ENCODE peak calls at places on chromosome 22, in six cellular contexts. One of them, this sample, is unnamed.

GRCh38 chr22:42927966-42928365 is 70.9 kb upstream of the ARFGAP3 start:
- DNase-seq in EL: no peak
- DNase-seq in activated CD4-positive, alpha-beta T cell treated with anti-CD3 and anti-CD28 coated beads, Interleukin-2, amount 10 ng/mL, durations not matched to agents 7 days and 5 days: no peak
- DNase-seq in choroid plexus epithelial cell: no peak
- DNase-seq in ACHN: no peak
- DNase-seq in PC-3: no peak
- DNase-seq in this sample: no peak

GRCh38 chr22:37776639-37777005 is 31.1 kb upstream of the GCAT start:
- DNase-seq in PC-3: no peak
- DNase-seq in activated CD4-positive, alpha-beta T cell treated with anti-CD3 and anti-CD28 coated beads, Interleukin-2, amount 10 ng/mL, durations not matched to agents 7 days and 5 days: no peak
- DNase-seq in EL: no peak
- DNase-seq in ACHN: no peak
- DNase-seq in choroid plexus epithelial cell: no peak
- DNase-seq in this sample: no peak

GRCh38 chr22:43823353-43823908 is 11.3 kb upstream of the EFCAB6 start:
- DNase-seq in ACHN: peak
- DNase-seq in EL: no peak
- DNase-seq in PC-3: peak
- DNase-seq in activated CD4-positive, alpha-beta T cell treated with anti-CD3 and anti-CD28 coated beads, Interleukin-2, amount 10 ng/mL, durations not matched to agents 7 days and 5 days: no peak
- DNase-seq in choroid plexus epithelial cell: no peak
- DNase-seq in this sample: peak

GRCh38 chr22:44080936-44081853 is 57.1 kb downstream of the PARVB start:
- DNase-seq in PC-3: peak
- DNase-seq in choroid plexus epithelial cell: peak
- DNase-seq in EL: peak
- DNase-seq in activated CD4-positive, alpha-beta T cell treated with anti-CD3 and anti-CD28 coated beads, Interleukin-2, amount 10 ng/mL, durations not matched to agents 7 days and 5 days: peak
- DNase-seq in ACHN: peak
- DNase-seq in this sample: peak

GRCh38 chr22:39967103-39967829 is 7.1 kb downstream of the TMA7B start:
- DNase-seq in activated CD4-positive, alpha-beta T cell treated with anti-CD3 and anti-CD28 coated beads, Interleukin-2, amount 10 ng/mL, durations not matched to agents 7 days and 5 days: no peak
- DNase-seq in PC-3: peak
- DNase-seq in choroid plexus epithelial cell: peak
- DNase-seq in EL: peak
- DNase-seq in ACHN: no peak
- DNase-seq in this sample: peak

GRCh38 chr22:46073683-46074504 is 76.4 kb upstream of the PPARA start:
- DNase-seq in PC-3: no peak
- DNase-seq in choroid plexus epithelial cell: peak
- DNase-seq in ACHN: no peak
- DNase-seq in activated CD4-positive, alpha-beta T cell treated with anti-CD3 and anti-CD28 coated beads, Interleukin-2, amount 10 ng/mL, durations not matched to agents 7 days and 5 days: no peak
- DNase-seq in EL: peak
- DNase-seq in this sample: peak

GRCh38 chr22:26401726-26402125 is 27.3 kb upstream of the ASPHD2 start:
- DNase-seq in choroid plexus epithelial cell: no peak
- DNase-seq in PC-3: no peak
- DNase-seq in activated CD4-positive, alpha-beta T cell treated with anti-CD3 and anti-CD28 coated beads, Interleukin-2, amount 10 ng/mL, durations not matched to agents 7 days and 5 days: no peak
- DNase-seq in ACHN: no peak
- DNase-seq in EL: peak
- DNase-seq in this sample: no peak

GRCh38 chr22:44347098-44347497 is 34.3 kb upstream of the SHISAL1 start:
- DNase-seq in activated CD4-positive, alpha-beta T cell treated with anti-CD3 and anti-CD28 coated beads, Interleukin-2, amount 10 ng/mL, durations not matched to agents 7 days and 5 days: no peak
- DNase-seq in choroid plexus epithelial cell: peak
- DNase-seq in ACHN: no peak
- DNase-seq in EL: peak
- DNase-seq in PC-3: no peak
- DNase-seq in this sample: no peak

GRCh38 chr22:42321908-42322561 is 51.6 kb upstream of the TCF20 start:
- DNase-seq in activated CD4-positive, alpha-beta T cell treated with anti-CD3 and anti-CD28 coated beads, Interleukin-2, amount 10 ng/mL, durations not matched to agents 7 days and 5 days: no peak
- DNase-seq in PC-3: no peak
- DNase-seq in ACHN: no peak
- DNase-seq in choroid plexus epithelial cell: peak
- DNase-seq in EL: no peak
- DNase-seq in this sample: peak

GRCh38 chr22:29476116-29476515 is 3.9 kb upstream of the NEFH start:
- DNase-seq in choroid plexus epithelial cell: no peak
- DNase-seq in ACHN: peak
- DNase-seq in activated CD4-positive, alpha-beta T cell treated with anti-CD3 and anti-CD28 coated beads, Interleukin-2, amount 10 ng/mL, durations not matched to agents 7 days and 5 days: no peak
- DNase-seq in PC-3: no peak
- DNase-seq in EL: no peak
- DNase-seq in this sample: no peak

GRCh38 chr22:38881464-38881871 is 9.5 kb upstream of the CBX6 start:
- DNase-seq in PC-3: peak
- DNase-seq in ACHN: no peak
- DNase-seq in EL: peak
- DNase-seq in choroid plexus epithelial cell: peak
- DNase-seq in activated CD4-positive, alpha-beta T cell treated with anti-CD3 and anti-CD28 coated beads, Interleukin-2, amount 10 ng/mL, durations not matched to agents 7 days and 5 days: no peak
- DNase-seq in this sample: no peak

GRCh38 chr22:26921726-26922125 is 264.3 kb downstream of the MIAT start:
- DNase-seq in activated CD4-positive, alpha-beta T cell treated with anti-CD3 and anti-CD28 coated beads, Interleukin-2, amount 10 ng/mL, durations not matched to agents 7 days and 5 days: no peak
- DNase-seq in EL: no peak
- DNase-seq in PC-3: no peak
- DNase-seq in choroid plexus epithelial cell: no peak
- DNase-seq in ACHN: no peak
- DNase-seq in this sample: no peak

GRCh38 chr22:35452351-35452781 is 52.4 kb downstream of the MCM5 start:
- DNase-seq in PC-3: no peak
- DNase-seq in activated CD4-positive, alpha-beta T cell treated with anti-CD3 and anti-CD28 coated beads, Interleukin-2, amount 10 ng/mL, durations not matched to agents 7 days and 5 days: no peak
- DNase-seq in choroid plexus epithelial cell: no peak
- DNase-seq in ACHN: no peak
- DNase-seq in EL: no peak
- DNase-seq in this sample: peak

GRCh38 chr22:42399315-42400271 is 32.6 kb downstream of the NFAM1 start:
- DNase-seq in activated CD4-positive, alpha-beta T cell treated with anti-CD3 and anti-CD28 coated beads, Interleukin-2, amount 10 ng/mL, durations not matched to agents 7 days and 5 days: no peak
- DNase-seq in EL: no peak
- DNase-seq in ACHN: no peak
- DNase-seq in choroid plexus epithelial cell: peak
- DNase-seq in PC-3: no peak
- DNase-seq in this sample: no peak

GRCh38 chr22:46417769-46418168 is 82.3 kb downstream of the TRMU start:
- DNase-seq in PC-3: no peak
- DNase-seq in activated CD4-positive, alpha-beta T cell treated with anti-CD3 and anti-CD28 coated beads, Interleukin-2, amount 10 ng/mL, durations not matched to agents 7 days and 5 days: no peak
- DNase-seq in choroid plexus epithelial cell: no peak
- DNase-seq in ACHN: no peak
- DNase-seq in EL: no peak
- DNase-seq in this sample: no peak

GRCh38 chr22:27241430-27242110 is 560.0 kb downstream of the MN1 start:
- DNase-seq in PC-3: no peak
- DNase-seq in activated CD4-positive, alpha-beta T cell treated with anti-CD3 and anti-CD28 coated beads, Interleukin-2, amount 10 ng/mL, durations not matched to agents 7 days and 5 days: no peak
- DNase-seq in ACHN: peak
- DNase-seq in choroid plexus epithelial cell: no peak
- DNase-seq in EL: no peak
- DNase-seq in this sample: no peak

GRCh38 chr22:45082795-45083194 is 73.0 kb upstream of the PHF21B start:
- DNase-seq in ACHN: no peak
- DNase-seq in activated CD4-positive, alpha-beta T cell treated with anti-CD3 and anti-CD28 coated beads, Interleukin-2, amount 10 ng/mL, durations not matched to agents 7 days and 5 days: no peak
- DNase-seq in choroid plexus epithelial cell: peak
- DNase-seq in EL: peak
- DNase-seq in PC-3: peak
- DNase-seq in this sample: no peak

GRCh38 chr22:33302049-33302545 is 243.9 kb upstream of the SYN3 start:
- DNase-seq in choroid plexus epithelial cell: peak
- DNase-seq in ACHN: peak
- DNase-seq in EL: peak
- DNase-seq in activated CD4-positive, alpha-beta T cell treated with anti-CD3 and anti-CD28 coated beads, Interleukin-2, amount 10 ng/mL, durations not matched to agents 7 days and 5 days: peak
- DNase-seq in PC-3: peak
- DNase-seq in this sample: peak

GRCh38 chr22:33104192-33104591 is 46.0 kb upstream of the SYN3 start:
- DNase-seq in activated CD4-positive, alpha-beta T cell treated with anti-CD3 and anti-CD28 coated beads, Interleukin-2, amount 10 ng/mL, durations not matched to agents 7 days and 5 days: no peak
- DNase-seq in ACHN: no peak
- DNase-seq in PC-3: no peak
- DNase-seq in EL: no peak
- DNase-seq in choroid plexus epithelial cell: no peak
- DNase-seq in this sample: no peak

GRCh38 chr22:50084570-50084969 is 656 bp downstream of the MLC1 start:
- DNase-seq in PC-3: no peak
- DNase-seq in EL: no peak
- DNase-seq in choroid plexus epithelial cell: no peak
- DNase-seq in ACHN: no peak
- DNase-seq in activated CD4-positive, alpha-beta T cell treated with anti-CD3 and anti-CD28 coated beads, Interleukin-2, amount 10 ng/mL, durations not matched to agents 7 days and 5 days: peak
- DNase-seq in this sample: no peak

GRCh38 chr22:29073618-29074275 is 912 bp downstream of the KREMEN1 start:
- DNase-seq in EL: peak
- DNase-seq in choroid plexus epithelial cell: peak
- DNase-seq in activated CD4-positive, alpha-beta T cell treated with anti-CD3 and anti-CD28 coated beads, Interleukin-2, amount 10 ng/mL, durations not matched to agents 7 days and 5 days: no peak
- DNase-seq in PC-3: no peak
- DNase-seq in ACHN: peak
- DNase-seq in this sample: peak

GRCh38 chr22:44207981-44208317 is 27.2 kb downstream of the PARVG start:
- DNase-seq in choroid plexus epithelial cell: no peak
- DNase-seq in ACHN: no peak
- DNase-seq in activated CD4-positive, alpha-beta T cell treated with anti-CD3 and anti-CD28 coated beads, Interleukin-2, amount 10 ng/mL, durations not matched to agents 7 days and 5 days: no peak
- DNase-seq in PC-3: no peak
- DNase-seq in EL: no peak
- DNase-seq in this sample: no peak

GRCh38 chr22:21946262-21946925 is 6.3 kb downstream of the PPM1F start:
- DNase-seq in ACHN: no peak
- DNase-seq in activated CD4-positive, alpha-beta T cell treated with anti-CD3 and anti-CD28 coated beads, Interleukin-2, amount 10 ng/mL, durations not matched to agents 7 days and 5 days: no peak
- DNase-seq in PC-3: no peak
- DNase-seq in EL: no peak
- DNase-seq in choroid plexus epithelial cell: no peak
- DNase-seq in this sample: no peak

GRCh38 chr22:41123151-41123550 is 30.8 kb downstream of the EP300 start:
- DNase-seq in EL: peak
- DNase-seq in activated CD4-positive, alpha-beta T cell treated with anti-CD3 and anti-CD28 coated beads, Interleukin-2, amount 10 ng/mL, durations not matched to agents 7 days and 5 days: no peak
- DNase-seq in PC-3: no peak
- DNase-seq in ACHN: no peak
- DNase-seq in choroid plexus epithelial cell: peak
- DNase-seq in this sample: peak

GRCh38 chr22:46267431-46268279 is at the start of gene TTC38:
- DNase-seq in PC-3: peak
- DNase-seq in EL: peak
- DNase-seq in activated CD4-positive, alpha-beta T cell treated with anti-CD3 and anti-CD28 coated beads, Interleukin-2, amount 10 ng/mL, durations not matched to agents 7 days and 5 days: peak
- DNase-seq in ACHN: peak
- DNase-seq in choroid plexus epithelial cell: peak
- DNase-seq in this sample: peak

GRCh38 chr22:35140879-35141745 is 75.2 kb downstream of the ISX start:
- DNase-seq in PC-3: peak
- DNase-seq in ACHN: no peak
- DNase-seq in activated CD4-positive, alpha-beta T cell treated with anti-CD3 and anti-CD28 coated beads, Interleukin-2, amount 10 ng/mL, durations not matched to agents 7 days and 5 days: no peak
- DNase-seq in choroid plexus epithelial cell: no peak
- DNase-seq in EL: peak
- DNase-seq in this sample: no peak

GRCh38 chr22:43796567-43796966 is 15.5 kb downstream of the EFCAB6 start:
- DNase-seq in activated CD4-positive, alpha-beta T cell treated with anti-CD3 and anti-CD28 coated beads, Interleukin-2, amount 10 ng/mL, durations not matched to agents 7 days and 5 days: no peak
- DNase-seq in choroid plexus epithelial cell: peak
- DNase-seq in PC-3: peak
- DNase-seq in EL: peak
- DNase-seq in ACHN: peak
- DNase-seq in this sample: peak